ENCODE peak calls at places on chromosomes 3 and 15, in five cellular contexts. F, O, C, Z and R are unnamed samples.

GRCh38 chr3:120637836-120638559 is 41.9 kb downstream of the NDUFB4 start:
- DNase-seq in C (no peak), Z (no peak), F (no peak), O (no peak), R (no peak)

GRCh38 chr3:104245981-104246380 is 1120.7 kb upstream of the ALCAM start:
- DNase-seq in F (no peak), Z (no peak), O (no peak), C (no peak), R (no peak)

GRCh38 chr3:69740103-69741021 is 1.1 kb downstream of the MITF start:
- DNase-seq in F (peak), C (peak), O (no peak), Z (no peak), R (peak)

GRCh38 chr15:39180494-39180930 is 400.4 kb upstream of the THBS1 start:
- DNase-seq in C (no peak), Z (no peak), O (no peak), F (no peak), R (no peak)

GRCh38 chr15:68402432-68403160 is 29.4 kb downstream of the ITGA11 start:
- DNase-seq in Z (no peak), O (no peak), C (peak), F (no peak), R (no peak)

GRCh38 chr15:48389701-48390143 is 58.5 kb downstream of the DUT start:
- DNase-seq in O (no peak), Z (no peak), C (no peak), F (no peak), R (no peak)

GRCh38 chr3:78726545-78726944 is 1041.3 kb downstream of the ROBO1 start:
- DNase-seq in O (no peak), Z (no peak), C (no peak), F (no peak), R (no peak)

GRCh38 chr3:162774613-162775100 is 1278.0 kb downstream of the OTOL1 start:
- DNase-seq in F (no peak), Z (no peak), O (no peak), C (no peak), R (no peak)

GRCh38 chr15:51775967-51776816 is 24.8 kb downstream of the TMOD2 start:
- DNase-seq in O (peak), C (peak), Z (no peak), F (peak), R (peak)

GRCh38 chr15:100694381-100695012 is 92.1 kb downstream of the ASB7 start:
- DNase-seq in O (no peak), F (no peak), Z (no peak), C (no peak), R (no peak)

GRCh38 chr15:79296583-79296982 is 14.1 kb downstream of the ANKRD34C start:
- DNase-seq in O (peak), Z (no peak), F (no peak), C (no peak), R (no peak)

GRCh38 chr3:65314265-65314664 is 626.5 kb upstream of the ADAMTS9 start:
- DNase-seq in O (no peak), C (no peak), F (no peak), Z (no peak), R (no peak)

GRCh38 chr3:122782804-122783203 is 10.8 kb downstream of the HSPBAP1 start:
- DNase-seq in C (no peak), Z (no peak), F (no peak), O (no peak), R (no peak)

GRCh38 chr3:5479229-5479799 is 291.8 kb downstream of the EDEM1 start:
- DNase-seq in C (no peak), O (peak), F (peak), Z (no peak), R (no peak)

GRCh38 chr3:25503758-25504157 is 75.7 kb downstream of the RARB start:
- DNase-seq in F (no peak), C (no peak), Z (no peak), O (no peak), R (no peak)

GRCh38 chr3:2098398-2099027 is at the start of gene CNTN4:
- DNase-seq in O (peak), Z (peak), F (no peak), C (peak), R (peak)

GRCh38 chr15:65583701-65584100 is 27.2 kb downstream of the INTS14 start:
- DNase-seq in C (no peak), F (no peak), Z (no peak), O (no peak), R (no peak)

GRCh38 chr3:185847506-185847905 is 22.7 kb upstream of the IGF2BP2 start:
- DNase-seq in Z (no peak), F (no peak), O (no peak), C (no peak), R (no peak)

GRCh38 chr3:115862824-115863223 is 239.5 kb downstream of the GAP43 start:
- DNase-seq in O (no peak), C (no peak), F (no peak), Z (no peak), R (no peak)

GRCh38 chr15:81196576-81197254 is at the start of gene IL16:
- DNase-seq in O (no peak), Z (no peak), C (no peak), F (no peak), R (no peak)

GRCh38 chr3:192481638-192482037 is 245.7 kb downstream of the FGF12 start:
- DNase-seq in O (no peak), C (no peak), Z (no peak), F (no peak), R (no peak)

GRCh38 chr3:58001979-58002378 is 6.2 kb upstream of the FLNB start:
- DNase-seq in Z (no peak), F (no peak), C (no peak), O (no peak), R (no peak)

GRCh38 chr3:77068808-77069207 is 28.9 kb downstream of the ROBO2 start:
- DNase-seq in Z (no peak), C (no peak), F (no peak), O (no peak), R (no peak)

GRCh38 chr3:129688310-129688895 is 81.9 kb upstream of the PLXND1 start:
- DNase-seq in F (no peak), O (peak), Z (peak), C (peak), R (peak)

GRCh38 chr3:12938258-12938711 is 96.9 kb upstream of the RPL32 start:
- DNase-seq in Z (no peak), F (no peak), C (no peak), O (no peak), R (no peak)

GRCh38 chr3:132222868-132223538 is 94.2 kb upstream of the ACP3 start:
- DNase-seq in F (no peak), C (no peak), O (no peak), Z (no peak), R (no peak)

GRCh38 chr3:78873641-78874040 is 894.2 kb downstream of the ROBO1 start:
- DNase-seq in O (no peak), Z (no peak), F (no peak), C (no peak), R (no peak)

GRCh38 chr3:122183521-122183892 is at the start of gene CASR:
- DNase-seq in O (peak), C (no peak), F (peak), Z (no peak), R (peak)

GRCh38 chr15:71357967-71358366 is 242.7 kb downstream of the THSD4 start:
- DNase-seq in Z (no peak), F (no peak), C (no peak), O (no peak), R (no peak)

GRCh38 chr15:79881254-79881653 is 15.6 kb downstream of the MTHFS start:
- DNase-seq in Z (no peak), F (no peak), O (no peak), C (no peak), R (no peak)

GRCh38 chr3:104425416-104425815 is 941.3 kb upstream of the ALCAM start:
- DNase-seq in F (no peak), Z (no peak), O (peak), C (no peak), R (no peak)

GRCh38 chr15:65839354-65839901 is 29.9 kb upstream of the RAB11A start:
- DNase-seq in F (no peak), Z (no peak), C (no peak), O (no peak), R (no peak)

GRCh38 chr3:37197810-37198371 is 23.5 kb upstream of the LRRFIP2 start:
- DNase-seq in C (no peak), F (no peak), O (no peak), Z (no peak), R (no peak)

GRCh38 chr3:10437272-10437994 is 68.0 kb downstream of the ATP2B2 start:
- DNase-seq in C (no peak), Z (no peak), F (no peak), O (no peak), R (no peak)

GRCh38 chr15:45573961-45574629 is 13.1 kb upstream of the BLOC1S6 start:
- DNase-seq in Z (no peak), F (peak), O (peak), C (peak), R (no peak)

GRCh38 chr3:36992806-36993325 is at the start of gene EPM2AIP1:
- DNase-seq in Z (peak), F (no peak), O (no peak), C (peak), R (no peak)

GRCh38 chr15:32733276-32733675 is 15.5 kb downstream of the GREM1 start:
- DNase-seq in C (no peak), O (no peak), F (no peak), Z (no peak), R (no peak)

GRCh38 chr3:71998995-71999673 is 214.2 kb upstream of the PROK2 start:
- DNase-seq in F (no peak), O (no peak), Z (no peak), C (no peak), R (no peak)

GRCh38 chr3:125110016-125110875 is 54.4 kb upstream of the HEG1 start:
- DNase-seq in C (no peak), F (no peak), Z (no peak), O (peak), R (peak)

GRCh38 chr3:55526332-55527030 is 39.4 kb upstream of the WNT5A start:
- DNase-seq in Z (no peak), C (no peak), O (peak), F (no peak), R (peak)

GRCh38 chr3:51985063-51985462 is 1.7 kb downstream of the ACY1 start:
- DNase-seq in O (no peak), Z (no peak), F (no peak), C (no peak), R (no peak)
- TF ChIP-seq CTCF in O (no peak), Z (no peak), F (no peak), C (no peak), R (no peak)

GRCh38 chr3:187706966-187707365 is 4.6 kb upstream of the RTP2 start:
- DNase-seq in O (no peak), C (no peak), Z (no peak), F (no peak), R (peak)

GRCh38 chr3:187708696-187709095 is 6.3 kb upstream of the RTP2 start:
- DNase-seq in F (no peak), C (no peak), Z (no peak), O (no peak), R (no peak)

GRCh38 chr3:187705164-187705563 is 2.8 kb upstream of the RTP2 start:
- DNase-seq in C (no peak), Z (no peak), F (no peak), O (no peak), R (no peak)

GRCh38 chr3:187713504-187713903 is 11.1 kb upstream of the RTP2 start:
- DNase-seq in O (peak), F (no peak), Z (no peak), C (no peak), R (no peak)

DNA sequence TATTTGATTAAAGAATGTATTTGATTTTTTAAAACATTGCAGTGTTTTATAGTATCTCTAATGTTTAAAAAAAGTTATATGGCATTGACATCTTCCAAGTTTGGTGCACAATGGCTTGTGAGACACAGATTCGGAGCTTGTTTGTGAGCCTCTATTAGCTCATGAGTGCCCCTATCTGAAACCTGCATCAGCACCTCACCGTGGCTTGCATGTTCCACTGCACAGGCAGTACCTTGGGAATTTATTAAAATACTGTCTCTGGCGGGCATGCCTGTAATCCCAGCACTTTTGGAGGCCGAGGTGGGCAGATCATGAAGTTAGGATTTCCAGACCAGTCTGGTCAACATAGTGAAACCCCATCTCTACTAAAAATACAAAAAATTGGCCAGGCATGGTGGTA is 6.8 kb upstream of the RTP2 start:
- DNase-seq in C (no peak), O (peak), F (no peak), Z (no peak), R (no peak)
- TF ChIP-seq CTCF in C (no peak), O (no peak), F (peak), Z (no peak), R (no peak)

DNA sequence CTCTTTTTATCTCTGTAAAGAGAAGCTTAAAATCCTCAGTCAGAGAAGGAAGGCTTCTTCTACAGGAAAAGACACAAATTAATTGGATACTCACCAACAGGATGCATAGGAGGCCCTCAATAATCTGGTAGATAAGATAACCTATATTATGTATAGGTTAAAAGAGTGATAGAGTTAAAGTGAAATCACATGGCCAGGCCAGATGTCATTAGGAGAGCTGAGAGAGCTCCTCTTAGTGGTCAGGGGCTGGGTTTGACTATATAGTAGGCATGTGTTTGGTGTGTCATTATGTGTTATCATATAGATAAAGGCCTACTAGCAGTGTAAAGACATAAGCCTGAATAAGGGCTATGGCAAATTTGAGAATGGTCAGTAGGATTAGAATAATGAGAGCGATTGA is 479.3 kb downstream of the EPHA3 start:
- DNase-seq in F (no peak), C (no peak), O (no peak), Z (no peak), R (no peak)
- TF ChIP-seq CTCF in F (no peak), C (no peak), O (no peak), Z (no peak), R (no peak)

DNA sequence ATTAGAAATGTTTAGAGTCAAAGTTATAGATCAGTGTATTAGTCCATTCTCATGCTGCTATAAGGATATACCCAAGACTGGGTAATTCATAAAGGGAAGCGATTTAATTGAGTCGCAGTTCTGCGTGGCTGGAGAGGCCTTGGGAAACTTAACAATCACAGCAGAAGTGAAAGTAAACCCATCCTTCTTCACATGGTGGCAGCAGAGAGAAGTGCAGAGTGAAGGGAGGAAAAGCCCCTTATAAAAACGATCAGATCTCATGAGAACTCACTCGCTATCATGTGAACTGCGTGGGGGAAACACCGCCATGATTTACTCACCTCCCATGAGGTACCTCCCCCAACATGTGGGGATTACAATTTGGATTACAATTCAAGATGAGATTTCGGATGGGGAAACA is 871.5 kb downstream of the DIPK2A start:
- DNase-seq in C (no peak), O (no peak), Z (no peak), F (no peak), R (no peak)
- TF ChIP-seq CTCF in C (no peak), O (no peak), Z (no peak), F (no peak), R (no peak)

GRCh38 chr3:119492810-119493209 is 5.5 kb upstream of the TIMMDC1 start:
- DNase-seq in F (no peak), Z (no peak), O (no peak), C (no peak), R (no peak)

GRCh38 chr3:119497824-119498187 is 541 bp upstream of the TIMMDC1 start:
- DNase-seq in Z (peak), O (peak), F (no peak), C (peak), R (peak)

GRCh38 chr3:119498188-119498987 is at the start of gene TIMMDC1:
- DNase-seq in O (peak), C (peak), F (peak), Z (peak), R (peak)

GRCh38 chr3:119492128-119492527 is 6.2 kb upstream of the TIMMDC1 start:
- DNase-seq in Z (no peak), F (no peak), O (no peak), C (no peak), R (no peak)

DNA sequence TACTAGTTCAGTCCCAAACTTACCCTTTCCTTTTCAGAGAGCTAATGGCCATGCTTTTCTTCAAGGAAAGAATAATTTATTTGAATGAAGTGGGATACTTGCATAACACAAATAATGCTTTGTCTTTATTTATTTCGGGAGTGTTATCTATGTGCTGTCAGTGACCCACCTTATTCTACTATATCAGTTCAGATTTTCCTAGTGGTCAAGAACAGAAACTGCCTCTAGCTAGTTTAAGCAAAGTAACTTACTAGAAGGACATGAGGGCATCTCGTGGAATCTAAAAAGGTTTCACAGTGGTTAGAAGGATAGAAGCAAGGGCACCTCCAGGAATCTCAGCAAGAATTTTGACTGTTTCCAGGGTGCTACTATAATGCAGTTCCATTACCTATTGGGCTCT is 3.8 kb upstream of the TIMMDC1 start:
- DNase-seq in F (no peak), C (no peak), Z (no peak), O (no peak), R (no peak)
- TF ChIP-seq CTCF in F (no peak), C (peak), Z (no peak), O (no peak), R (no peak)

GRCh38 chr3:64224826-64225606 is at the start of gene PRICKLE2:
- DNase-seq in O (peak), C (no peak), F (peak), Z (peak), R (peak)

GRCh38 chr3:64222501-64222900 is 2.8 kb downstream of the PRICKLE2 start:
- DNase-seq in C (no peak), F (no peak), Z (no peak), O (no peak), R (no peak)

GRCh38 chr3:64221564-64222257 is 3.6 kb downstream of the PRICKLE2 start:
- DNase-seq in Z (no peak), C (no peak), F (no peak), O (no peak), R (no peak)

GRCh38 chr3:64225695-64226499 is 631 bp upstream of the PRICKLE2 start:
- DNase-seq in Z (no peak), C (no peak), F (no peak), O (no peak), R (no peak)

DNA sequence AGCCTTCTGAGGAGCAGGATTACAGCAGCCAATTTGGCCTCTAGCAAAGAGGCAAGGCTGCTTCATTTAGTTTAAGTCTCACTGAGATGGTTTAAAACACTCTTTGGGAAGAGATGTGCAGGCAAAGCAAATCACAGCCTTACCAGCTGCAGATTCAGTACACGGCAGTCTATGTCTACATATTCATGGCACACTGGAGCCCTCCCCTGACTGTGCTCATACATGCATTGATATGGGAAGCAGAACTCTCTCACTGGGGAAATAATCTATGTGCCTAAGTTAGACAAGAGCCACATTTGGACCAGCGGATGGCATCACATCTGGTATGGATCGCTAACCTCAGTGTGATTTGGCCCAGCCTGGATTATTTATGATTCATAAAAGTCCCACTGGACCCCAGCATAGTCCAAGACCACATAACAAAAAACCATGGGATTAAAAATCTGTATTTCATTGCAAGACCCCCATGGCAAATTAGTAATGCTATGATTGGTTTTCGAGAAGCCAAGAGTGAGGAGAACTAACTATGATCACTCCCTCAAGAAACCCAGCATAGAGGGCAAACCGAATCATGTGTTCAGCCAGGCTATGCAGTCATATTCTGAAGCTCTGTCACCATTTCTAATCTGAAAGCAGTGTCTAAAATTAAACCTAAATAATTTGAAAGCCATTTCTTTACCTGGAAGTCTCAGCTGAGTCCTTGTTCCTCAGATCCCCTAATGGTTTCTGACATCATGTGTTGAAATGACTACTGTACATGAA is 1.3 kb downstream of the PRICKLE2 start:
- DNase-seq in F (no peak), O (peak), C (no peak), Z (no peak), R (no peak)
- TF ChIP-seq CTCF in F (no peak), O (peak), C (no peak), Z (no peak), R (no peak)